ENCODE peak calls at places on chromosomes 12 and 14, in eight cellular contexts. X, Z, F, G, H, L, T and Q are unnamed samples.
A peak's percentile ranks its signal among the peaks of the same experiment; 100 is the strongest.

GRCh38 chr12:1531160-1531653 is 63.2 kb downstream of the FBXL14 start:
- DNase-seq in H (peak; percentile 68), G (no peak), L (no peak), F (peak; percentile 62), X (no peak), T (peak; percentile 20), Z (no peak), Q (no peak)

GRCh38 chr12:49365542-49365941 is 1.7 kb upstream of the SPATS2 start:
- DNase-seq in T (no peak), G (no peak), X (no peak), H (no peak), Z (no peak), L (no peak), F (no peak), Q (peak; percentile 83)

GRCh38 chr12:6773662-6774351 is 1.5 kb downstream of the LAG3 start:
- DNase-seq in F (no peak), G (no peak), T (no peak), H (no peak), X (no peak), L (no peak), Z (no peak), Q (no peak)

GRCh38 chr12:9064201-9064814 is 51.4 kb downstream of the A2M start:
- DNase-seq in F (peak; percentile 77), H (peak; percentile 84), G (peak; percentile 85), X (no peak), T (peak; percentile 52), L (peak; percentile 67), Z (no peak), Q (peak; percentile 60)

GRCh38 chr12:98838282-98838681 is 193.2 kb downstream of the APAF1 start:
- DNase-seq in X (no peak), T (no peak), H (no peak), G (no peak), Z (no peak), L (no peak), F (no peak), Q (no peak)

GRCh38 chr12:93094988-93095737 is 166.1 kb upstream of the EEA1 start:
- DNase-seq in X (no peak), G (peak; percentile 93), T (no peak), L (no peak), H (no peak), Z (no peak), F (no peak), Q (no peak)

GRCh38 chr14:68975667-68976066 is 3.4 kb downstream of the ACTN1 start:
- DNase-seq in L (no peak), Z (no peak), F (peak; percentile 81), T (no peak), G (no peak), X (no peak), H (peak; percentile 36), Q (peak; percentile 91)

GRCh38 chr14:79703209-79703608 is 508.1 kb downstream of the DIO2 start:
- DNase-seq in Z (no peak), L (no peak), X (no peak), H (no peak), G (no peak), F (no peak), T (no peak), Q (no peak)

GRCh38 chr12:80195143-80195726 is 95.9 kb downstream of the OTOGL start:
- DNase-seq in Z (no peak), L (no peak), T (no peak), G (peak; percentile 67), H (no peak), X (peak; percentile 54), F (no peak), Q (peak; percentile 60)

GRCh38 chr14:20998674-20999366 is at the start of gene SLC39A2:
- DNase-seq in T (no peak), X (no peak), F (peak; percentile 79), Z (peak; percentile 60), L (peak; percentile 82), G (no peak), H (no peak), Q (peak; percentile 89)
- H3K27me3 ChIP-seq in T (no peaks in the 10 kb centered on the region), X (no peaks in the 10 kb centered on the region), F (no peaks in the 10 kb centered on the region), Z (no peaks in the 10 kb centered on the region), L (no peaks in the 10 kb centered on the region), G (no peaks in the 10 kb centered on the region), H (no peaks in the 10 kb centered on the region), Q (no peaks in the 10 kb centered on the region)

DNA sequence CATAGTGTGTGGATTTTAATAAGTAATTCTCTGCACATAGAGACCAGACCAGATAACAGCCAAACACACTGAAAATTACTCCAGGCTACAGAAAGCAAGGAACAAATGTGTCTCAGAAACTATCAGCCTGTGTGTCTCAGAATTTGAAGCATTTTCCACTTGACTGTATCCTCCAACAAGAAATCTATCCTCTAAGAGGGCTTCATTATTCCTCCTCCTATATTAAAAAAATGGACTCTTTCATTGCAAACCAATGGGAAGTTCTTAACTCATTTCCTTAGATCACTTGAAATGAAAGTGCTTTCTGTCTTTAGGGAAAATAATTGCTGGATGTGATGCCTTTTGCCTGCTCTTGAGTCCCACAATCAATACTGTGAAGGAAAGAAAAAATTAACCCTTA is 2.3 kb downstream of the ST8SIA1 start:
- DNase-seq in T (no peak), F (no peak), G (no peak), X (no peak), Z (no peak), L (no peak), H (no peak), Q (no peak)
- H3K4me3 ChIP-seq in T (no peak overlapping the region), F (no peak overlapping the region), G (no peak overlapping the region), X (no peak overlapping the region), Z (no peak overlapping the region), L (no peak overlapping the region), H (no peak overlapping the region), Q (no peak overlapping the region)

GRCh38 chr12:53993397-53994267 is 6.3 kb upstream of the HOXC9 start:
- DNase-seq in Z (no peak), F (no peak), X (no peak), G (no peak), L (no peak), H (no peak), T (no peak), Q (no peak)
- H3K27me3 ChIP-seq in Z (peaks cover 97% of the 10 kb centered on the region), F (no peaks in the 10 kb centered on the region), X (no peaks in the 10 kb centered on the region), G (peaks cover 96% of the 10 kb centered on the region), L (peaks cover 100% of the 10 kb centered on the region), H (peaks cover 4% of the 10 kb centered on the region), T (peaks cover 95% of the 10 kb centered on the region), Q (peaks cover 88% of the 10 kb centered on the region)

GRCh38 chr14:88551936-88552565 is 2.8 kb downstream of the PTPN21 start:
- DNase-seq in G (no peak), L (no peak), T (no peak), Z (peak; percentile 52), H (peak; percentile 61), X (no peak), F (no peak), Q (no peak)
- H3K4me3 ChIP-seq in G (no peak overlapping the region), L (peak overlapping the region; percentile 69), T (peak overlapping the region; percentile 36), Z (peak overlapping the region; percentile 59), H (peak overlapping the region; percentile 44), X (peak overlapping the region; percentile 17), F (peak overlapping the region; percentile 66), Q (peak overlapping the region; percentile 63)